ENCODE peak calls at places on chromosomes 12 and 14, in seven cellular contexts. A is mucosa of descending colon; Z is glutamatergic neuron; H is T47D; I is GM12865; N is AG10803; W is activated T-helper 9 cell treated with anti-CD3 and anti-CD28 coated beads, Interleukin-2, amount 50 U/mL, for 16 hours. L is an unnamed sample.

GRCh38 chr14:96098309-96098998 is 59.3 kb downstream of the C14orf132 start:
- DNase-seq in A (peak; percentile 44), Z (peak; percentile 85), N (peak; percentile 66), W (no peak), I (peak; percentile 58), H (peak; percentile 93), L (peak; percentile 49)

GRCh38 chr14:75063491-75064204 is at the start of gene ACYP1:
- DNase-seq in N (peak; percentile 84), H (peak; percentile 95), A (peak; percentile 98), I (peak; percentile 94), W (peak; percentile 85), Z (peak; percentile 95), L (peak; percentile 90)

GRCh38 chr12:42296503-42297109 is 29.3 kb downstream of the ZCRB1 start:
- DNase-seq in N (no peak), H (peak; percentile 72), A (no peak), Z (no peak), I (peak; percentile 75), W (no peak), L (no peak)

GRCh38 chr14:34450542-34450915 is 11.5 kb downstream of the SPTSSA start:
- DNase-seq in Z (no peak), H (peak; percentile 30), A (no peak), I (no peak), W (no peak), N (no peak), L (no peak)

GRCh38 chr12:2284321-2284813 is 231.6 kb downstream of the CACNA1C start:
- DNase-seq in W (no peak), Z (no peak), I (no peak), N (peak; percentile 96), H (no peak), A (no peak), L (no peak)

GRCh38 chr12:25320123-25321006 is 69.6 kb upstream of the KRAS start:
- DNase-seq in A (no peak), I (peak; percentile 67), W (no peak), Z (no peak), N (peak; percentile 24), H (no peak), L (peak; percentile 28)

GRCh38 chr12:132006056-132006680 is 56.4 kb downstream of the EP400 start:
- DNase-seq in Z (no peak), H (no peak), N (peak; percentile 72), W (no peak), I (no peak), A (no peak), L (no peak)

GRCh38 chr12:3071107-3071506 is 6.1 kb upstream of the TSPAN9 start:
- DNase-seq in N (no peak), Z (no peak), I (no peak), W (no peak), A (no peak), H (no peak), L (no peak)

GRCh38 chr14:99191663-99192621 is 80.1 kb downstream of the BCL11B start:
- DNase-seq in H (peak; percentile 64), I (no peak), W (no peak), A (peak; percentile 43), Z (no peak), N (peak; percentile 59), L (no peak)

GRCh38 chr12:109944975-109945374 is 44.9 kb downstream of the TCHP start:
- DNase-seq in N (peak; percentile 34), H (no peak), A (no peak), I (no peak), Z (peak; percentile 73), W (no peak), L (no peak)

GRCh38 chr12:27635349-27635972 is 60.8 kb upstream of the REP15 start:
- DNase-seq in W (no peak), N (peak; percentile 73), Z (no peak), I (peak; percentile 28), H (peak; percentile 66), A (no peak), L (peak; percentile 17)

GRCh38 chr12:51388066-51388799 is 3.0 kb downstream of the GALNT6 start:
- DNase-seq in I (peak; percentile 17), H (peak; percentile 78), N (peak; percentile 81), W (no peak), A (no peak), Z (no peak), L (no peak)

GRCh38 chr12:46661161-46661845 is 164.5 kb downstream of the SLC38A4 start:
- DNase-seq in W (no peak), N (peak; percentile 90), A (no peak), H (peak; percentile 91), Z (no peak), I (peak; percentile 79), L (peak; percentile 49)

GRCh38 chr12:124496584-124496983 is 70.8 kb downstream of the NCOR2 start:
- DNase-seq in N (no peak), Z (no peak), I (peak; percentile 44), A (no peak), W (no peak), H (peak; percentile 66), L (peak; percentile 80)

GRCh38 chr12:101839324-101840283 is 8.8 kb upstream of the GNPTAB start:
- DNase-seq in W (peak; percentile 42), A (peak; percentile 49), Z (peak; percentile 64), I (peak; percentile 81), H (peak; percentile 84), N (peak; percentile 66), L (peak; percentile 49)

GRCh38 chr14:69519253-69519661 is 34.7 kb downstream of the PLEKHD1 start:
- DNase-seq in W (no peak), A (no peak), H (no peak), I (no peak), N (no peak), Z (no peak), L (no peak)

GRCh38 chr12:10101648-10102220 is 2.9 kb upstream of the CLEC1A start:
- DNase-seq in H (no peak), Z (no peak), I (no peak), N (no peak), W (no peak), A (no peak), L (no peak)

GRCh38 chr12:122062832-122063690 is 15.5 kb upstream of the MLXIP start:
- DNase-seq in Z (no peak), A (peak; percentile 66), H (peak; percentile 63), W (no peak), I (no peak), N (peak; percentile 62), L (no peak)

GRCh38 chr12:111435661-111436201 is 30.0 kb downstream of the SH2B3 start:
- DNase-seq in A (no peak), H (no peak), I (peak; percentile 45), N (no peak), Z (no peak), W (no peak), L (no peak)

GRCh38 chr12:32265920-32266319 is 133.4 kb upstream of the FGD4 start:
- DNase-seq in H (no peak), W (no peak), N (no peak), I (peak; percentile 44), A (no peak), Z (no peak), L (no peak)

GRCh38 chr12:65300679-65301349 is 22.3 kb downstream of the MSRB3 start:
- DNase-seq in W (no peak), A (no peak), H (peak; percentile 52), Z (peak; percentile 37), N (peak; percentile 13), I (peak; percentile 11), L (no peak)

GRCh38 chr14:75016815-75017214 is 14.1 kb downstream of the EIF2B2 start:
- DNase-seq in Z (peak; percentile 15), W (no peak), A (no peak), I (no peak), N (no peak), H (no peak), L (no peak)